ENCODE peak calls at places on chromosomes 1 and 21, in four cellular contexts. B is A549, M is retinal pigment epithelial cell, W is AG10803. N is an unnamed sample.

GRCh38 chr1:59083946-59084865 is 212.7 kb upstream of the FGGY start:
- DNase-seq in W (peak; percentile 29), B (no peak), M (no peak), N (no peak)

GRCh38 chr21:21688877-21689276 is 690.7 kb downstream of the NCAM2 start:
- DNase-seq in W (peak; percentile 31), M (no peak), B (no peak), N (peak; percentile 14)

GRCh38 chr1:156291226-156292061 is 4.0 kb downstream of the GLMP start:
- DNase-seq in W (peak; percentile 77), M (peak; percentile 42), B (peak; percentile 26), N (peak; percentile 75)

GRCh38 chr21:28799926-28800325 is 192.8 kb downstream of the LTN1 start:
- DNase-seq in W (no peak), M (no peak), B (no peak), N (no peak)

GRCh38 chr1:204477036-204477740 is 17.4 kb downstream of the PIK3C2B start:
- DNase-seq in M (no peak), W (no peak), B (no peak), N (no peak)

GRCh38 chr1:244154528-244154881 is 103.4 kb downstream of the ZBTB18 start:
- DNase-seq in B (no peak), M (no peak), W (peak; percentile 17), N (no peak)

GRCh38 chr1:8970870-8971337 is 25.2 kb downstream of the CA6 start:
- DNase-seq in B (no peak), M (no peak), W (no peak), N (no peak)

GRCh38 chr21:34129971-34130597 is 56.7 kb downstream of the MRPS6 start:
- DNase-seq in B (no peak), W (peak; percentile 15), M (no peak), N (no peak)

GRCh38 chr1:7404046-7404742 is 366.9 kb upstream of the VAMP3 start:
- DNase-seq in W (no peak), B (no peak), M (no peak), N (no peak)

GRCh38 chr1:178150610-178151009 is 56.7 kb downstream of the RASAL2 start:
- DNase-seq in W (no peak), M (no peak), B (no peak), N (no peak)

GRCh38 chr1:198101716-198102453 is 54.9 kb upstream of the NEK7 start:
- DNase-seq in M (no peak), B (no peak), W (no peak), N (no peak)

GRCh38 chr1:173202430-173203145 is 4.5 kb downstream of the TNFSF4 start:
- DNase-seq in W (peak; percentile 91), M (peak; percentile 24), B (peak; percentile 15), N (peak; percentile 80)

GRCh38 chr1:61012365-61012764 is 70.0 kb upstream of the NFIA start:
- DNase-seq in W (no peak), B (no peak), M (no peak), N (no peak)

GRCh38 chr1:15799928-15800835 is 7.3 kb downstream of the UQCRHL start:
- DNase-seq in W (peak; percentile 60), M (no peak), B (peak; percentile 89), N (peak; percentile 82)

GRCh38 chr1:10508511-10508951 is 33.8 kb downstream of the PEX14 start:
- DNase-seq in B (no peak), W (peak; percentile 34), M (peak; percentile 66), N (no peak)

N was measured in NCI-H460.